ENCODE peak calls at places on chromosomes 7 and 10, in six cellular contexts. O, H, B, Y, C and W are unnamed samples.

GRCh38 chr7:128137096-128137655 is 103.9 kb upstream of the LEP start:
- DNase-seq in Y (no peak), B (no peak), O (no peak), H (peak), C (peak), W (no peak)

GRCh38 chr10:49550563-49550962 is 11.6 kb upstream of the ERCC6 start:
- DNase-seq in C (no peak), H (peak), B (no peak), Y (no peak), O (no peak), W (no peak)

GRCh38 chr10:86644412-86645110 is 9.8 kb upstream of the OPN4 start:
- DNase-seq in C (peak), O (no peak), H (peak), Y (no peak), B (peak), W (peak)

GRCh38 chr7:44066494-44067063 is 1.2 kb upstream of the PGAM2 start:
- DNase-seq in O (no peak), B (no peak), C (no peak), Y (no peak), H (no peak), W (no peak)

GRCh38 chr7:2157473-2158279 is 75.1 kb downstream of the MAD1L1 start:
- DNase-seq in B (peak), O (no peak), C (no peak), Y (no peak), H (peak), W (no peak)

GRCh38 chr10:132570771-132571564 is 33.4 kb downstream of the INPP5A start:
- DNase-seq in O (no peak), C (no peak), Y (no peak), H (no peak), B (no peak), W (peak)

GRCh38 chr7:77409739-77410545 is 6.2 kb downstream of the GSAP start:
- DNase-seq in B (no peak), C (peak), Y (no peak), O (no peak), H (peak), W (no peak)

GRCh38 chr7:103150192-103150591 is 1.3 kb upstream of the NAPEPLD start:
- DNase-seq in H (no peak), O (no peak), Y (peak), C (peak), B (no peak), W (no peak)

GRCh38 chr10:20185116-20185515 is 368.9 kb downstream of the PLXDC2 start:
- DNase-seq in B (no peak), Y (no peak), H (no peak), C (no peak), O (no peak), W (no peak)

GRCh38 chr10:102534333-102534732 is 30.6 kb downstream of the SUFU start:
- DNase-seq in O (no peak), H (no peak), Y (no peak), C (no peak), B (no peak), W (no peak)

GRCh38 chr10:6070647-6071046 is 8.5 kb upstream of the IL2RA start:
- DNase-seq in O (no peak), B (no peak), H (no peak), Y (no peak), C (no peak), W (no peak)

GRCh38 chr10:112082134-112082533 is 101.4 kb downstream of the GPAM start:
- DNase-seq in B (no peak), Y (no peak), O (no peak), H (no peak), C (no peak), W (no peak)

GRCh38 chr10:17454181-17454800 is at the start of gene ST8SIA6:
- DNase-seq in Y (peak), C (no peak), H (peak), B (peak), O (peak), W (no peak)
- TF ChIP-seq BHLHE40 in Y (no peak), C (no peak), H (no peak), B (no peak), O (no peak), W (no peak)

DNA sequence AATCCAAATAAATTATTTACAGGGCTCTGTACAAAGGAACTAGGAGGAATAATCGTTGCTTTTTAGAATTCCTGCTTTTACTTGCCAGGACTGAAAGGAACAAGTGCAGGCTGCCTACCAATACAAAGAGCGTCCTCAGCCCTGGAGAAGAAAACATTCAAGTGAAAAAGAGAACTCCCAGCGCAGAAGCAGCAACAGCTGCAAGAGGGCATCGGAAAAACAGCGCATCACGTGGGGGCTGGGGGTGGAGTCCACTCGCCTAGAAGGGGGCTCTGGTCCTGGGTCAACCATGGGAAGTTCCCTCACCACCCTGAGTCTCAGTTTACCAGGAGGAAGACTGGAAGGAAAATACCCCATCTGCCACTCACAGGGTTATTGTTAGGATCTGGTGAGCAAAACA is 393 bp upstream of the C10orf90 start:
- DNase-seq in B (no peak), C (no peak), H (no peak), Y (no peak), O (no peak), W (no peak)
- TF ChIP-seq BHLHE40 in B (no peak), C (no peak), H (no peak), Y (no peak), O (no peak), W (no peak)

DNA sequence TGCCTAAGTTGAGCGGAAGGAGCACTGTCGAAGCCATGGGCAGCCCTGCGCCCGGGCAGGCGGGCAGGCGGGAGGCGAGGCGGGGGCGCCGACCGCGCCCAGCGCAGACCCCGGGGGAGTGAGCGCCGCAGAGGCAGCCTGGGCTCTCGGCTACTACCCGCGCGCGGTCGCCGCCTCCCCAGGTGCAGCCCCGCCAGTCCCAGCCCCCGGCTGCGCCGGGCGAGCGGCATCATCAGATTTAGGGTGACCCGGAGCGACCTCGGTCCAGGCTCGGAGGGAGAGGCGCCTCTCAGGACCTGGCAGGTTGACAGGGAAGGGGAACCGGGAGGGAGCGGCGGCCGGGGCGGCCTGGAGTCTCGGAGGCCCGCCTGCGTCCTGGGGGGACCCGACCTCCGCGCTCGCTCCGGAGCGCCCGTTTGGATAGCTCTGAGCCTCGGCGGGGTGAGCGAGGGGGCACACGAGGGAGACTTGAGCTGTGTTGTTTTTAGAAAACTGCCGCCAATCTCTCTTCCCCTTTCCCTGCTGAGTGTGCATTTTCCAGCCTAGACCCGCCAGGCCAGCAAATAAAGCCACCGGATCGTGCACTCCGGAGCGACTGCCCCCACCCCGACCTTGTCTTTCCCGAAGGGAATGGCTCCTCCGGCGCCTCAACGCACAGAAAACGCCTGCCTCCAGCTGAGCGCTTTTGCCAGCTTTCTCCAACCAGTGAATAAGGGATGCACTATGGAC is 2.3 kb upstream of the NRP1 start:
- DNase-seq in B (peak), Y (no peak), H (no peak), O (peak), C (no peak), W (no peak)
- TF ChIP-seq BHLHE40 in B (no peak), Y (no peak), H (no peak), O (no peak), C (no peak), W (no peak)

GRCh38 chr10:77264527-77264926 is 373.1 kb downstream of the KCNMA1 start:
- DNase-seq in H (no peak), B (no peak), C (no peak), Y (no peak), O (no peak), W (no peak)

GRCh38 chr10:77266242-77266641 is 371.4 kb downstream of the KCNMA1 start:
- DNase-seq in C (no peak), B (no peak), Y (no peak), O (no peak), H (no peak), W (no peak)

GRCh38 chr10:77263700-77264099 is 373.9 kb downstream of the KCNMA1 start:
- DNase-seq in O (no peak), B (no peak), C (no peak), H (no peak), Y (no peak), W (no peak)

GRCh38 chr10:77267703-77268630 is 369.6 kb downstream of the KCNMA1 start:
- DNase-seq in Y (no peak), H (peak), B (no peak), C (no peak), O (no peak), W (no peak)

GRCh38 chr10:77264107-77264506 is 373.5 kb downstream of the KCNMA1 start:
- DNase-seq in O (no peak), H (no peak), Y (no peak), C (no peak), B (no peak), W (peak)
- TF ChIP-seq BHLHE40 in O (no peak), H (no peak), Y (no peak), C (no peak), B (no peak), W (peak)

GRCh38 chr7:40782836-40783235 is 648.0 kb downstream of the SUGCT start:
- DNase-seq in C (no peak), B (no peak), H (peak), O (no peak), Y (no peak), W (no peak)

GRCh38 chr7:40784176-40784575 is 649.4 kb downstream of the SUGCT start:
- DNase-seq in B (no peak), H (no peak), C (no peak), Y (no peak), O (no peak), W (no peak)

GRCh38 chr7:40786909-40787308 is 652.1 kb downstream of the SUGCT start:
- DNase-seq in H (no peak), O (no peak), C (no peak), B (no peak), Y (no peak), W (no peak)
- TF ChIP-seq BHLHE40 in H (no peak), O (no peak), C (no peak), B (no peak), Y (no peak), W (no peak)